ENCODE peak calls at places on chromosomes 5 and 9, in ten cellular contexts. N is CD8-positive, alpha-beta T cell; Q is colonic mucosa; U is esophagus squamous epithelium; P is OCI-LY7; L is A549; V is heart right ventricle; D is foreskin fibroblast; F is LNCaP clone FGC; X is cardiac fibroblast. M is an unnamed sample.

GRCh38 chr9:132163457-132163875 is 1.6 kb downstream of the NTNG2 start:
- DNase-seq in D (no peak), N (no peak), X (peak), F (no peak), V (no peak), Q (no peak), L (no peak), P (no peak), U (no peak), M (no peak)

GRCh38 chr9:90310523-90310879 is 332.1 kb downstream of the DIRAS2 start:
- DNase-seq in N (no peak), P (no peak), V (no peak), L (no peak), X (no peak), Q (no peak), U (no peak), F (no peak), D (no peak), M (no peak)

GRCh38 chr9:91416086-91416712 is 7.4 kb downstream of the NFIL3 start:
- DNase-seq in F (no peak), Q (no peak), X (no peak), N (no peak), U (no peak), D (no peak), L (no peak), P (no peak), V (no peak), M (no peak)

GRCh38 chr9:110076894-110077725 is 130.8 kb downstream of the C9orf152 start:
- DNase-seq in Q (no peak), F (no peak), U (no peak), L (no peak), P (no peak), D (peak), X (peak), N (no peak), V (no peak), M (no peak)

GRCh38 chr9:96187108-96187695 is 114.8 kb downstream of the HSD17B3 start:
- DNase-seq in U (no peak), Q (peak), F (no peak), L (no peak), V (no peak), X (no peak), P (no peak), D (no peak), N (no peak), M (no peak)

GRCh38 chr9:109989296-109989695 is 209.3 kb downstream of the PALM2AKAP2 start:
- DNase-seq in D (no peak), X (peak), P (no peak), L (no peak), V (no peak), N (no peak), F (no peak), Q (no peak), U (no peak), M (peak)

GRCh38 chr5:125410501-125411162 is 664.2 kb upstream of the ZNF608 start:
- DNase-seq in Q (no peak), X (peak), U (no peak), V (no peak), L (no peak), F (no peak), P (no peak), N (no peak), D (peak), M (no peak)

GRCh38 chr9:27292646-27293045 is 4.3 kb downstream of the EQTN start:
- DNase-seq in D (no peak), X (peak), F (no peak), U (no peak), V (no peak), N (no peak), L (no peak), P (no peak), Q (no peak), M (no peak)

GRCh38 chr5:171957591-171958251 is 48.7 kb downstream of the FBXW11 start:
- DNase-seq in L (no peak), P (no peak), Q (no peak), N (peak), U (no peak), X (no peak), F (no peak), D (no peak), V (no peak), M (no peak)

GRCh38 chr9:20624201-20625002 is 2.1 kb upstream of the MLLT3 start:
- DNase-seq in V (peak), N (peak), X (peak), U (no peak), P (peak), F (no peak), L (peak), Q (peak), D (peak), M (no peak)

GRCh38 chr9:37908698-37909186 is 4.8 kb upstream of the SLC25A51 start:
- DNase-seq in F (no peak), Q (peak), X (peak), P (no peak), D (peak), U (no peak), N (no peak), V (no peak), L (no peak), M (no peak)

GRCh38 chr5:131224387-131225191 is 39.3 kb upstream of the CDC42SE2 start:
- DNase-seq in F (no peak), X (no peak), N (no peak), U (no peak), L (no peak), P (no peak), Q (peak), V (peak), D (no peak), M (no peak)

GRCh38 chr5:174922955-174923354 is 198.6 kb downstream of the MSX2 start:
- DNase-seq in D (no peak), P (no peak), L (no peak), X (no peak), U (no peak), V (no peak), Q (no peak), N (no peak), F (no peak), M (no peak)

GRCh38 chr5:145818604-145819003 is 16.5 kb downstream of the PRELID2 start:
- DNase-seq in Q (no peak), L (no peak), F (no peak), P (no peak), V (no peak), N (no peak), X (no peak), U (no peak), D (no peak), M (no peak)

GRCh38 chr5:110716247-110717245 is 9.9 kb downstream of the TMEM232 start:
- DNase-seq in F (no peak), Q (no peak), L (no peak), D (no peak), X (no peak), U (no peak), N (no peak), P (no peak), V (no peak), M (no peak)

GRCh38 chr5:140632366-140633080 is 452 bp downstream of the CD14 start:
- DNase-seq in N (peak), V (peak), D (peak), Q (peak), P (no peak), X (peak), U (no peak), L (no peak), F (no peak), M (no peak)

GRCh38 chr9:35666547-35666946 is 1.6 kb upstream of the ARHGEF39 start:
- DNase-seq in U (no peak), F (no peak), X (no peak), N (no peak), P (peak), L (no peak), D (no peak), Q (no peak), V (no peak), M (no peak)

GRCh38 chr9:106753155-106753671 is 109.8 kb upstream of the ZNF462 start:
- DNase-seq in F (no peak), D (no peak), X (no peak), U (no peak), V (no peak), N (peak), Q (no peak), L (no peak), P (peak), M (no peak)

GRCh38 chr5:52491071-52491828 is 296.5 kb upstream of the ITGA1 start:
- DNase-seq in F (peak), L (no peak), Q (no peak), V (no peak), N (no peak), P (no peak), D (no peak), U (no peak), X (no peak), M (no peak)

GRCh38 chr5:56816546-56817081 is 1.3 kb downstream of the MAP3K1 start:
- DNase-seq in F (no peak), D (peak), U (no peak), N (peak), L (peak), V (peak), X (peak), P (peak), Q (peak), M (no peak)

GRCh38 chr5:582936-583635 is 29.1 kb upstream of the CEP72 start:
- DNase-seq in D (no peak), Q (no peak), N (no peak), P (no peak), V (no peak), X (no peak), L (no peak), U (no peak), F (no peak), M (no peak)

GRCh38 chr5:18465833-18466681 is 831.8 kb downstream of the TAF11L14 start:
- DNase-seq in V (no peak), U (no peak), P (peak), L (peak), N (no peak), Q (peak), D (no peak), X (peak), F (peak), M (no peak)

GRCh38 chr5:96816430-96816939 is 8.7 kb upstream of the ERAP1 start:
- DNase-seq in X (no peak), F (no peak), U (no peak), N (peak), V (no peak), L (no peak), P (peak), Q (no peak), D (no peak), M (no peak)

GRCh38 chr5:161847896-161848510 is at the start of gene GABRA1:
- DNase-seq in Q (no peak), V (no peak), F (no peak), D (no peak), N (no peak), P (no peak), U (no peak), L (no peak), X (no peak), M (no peak)

GRCh38 chr5:102271759-102272158 is 24.3 kb downstream of the SLCO4C1 start:
- DNase-seq in N (no peak), V (no peak), L (no peak), F (no peak), P (no peak), U (no peak), D (no peak), Q (no peak), X (no peak), M (no peak)

GRCh38 chr5:56457887-56458451 is 224.8 kb upstream of the ANKRD55 start:
- DNase-seq in F (no peak), P (no peak), Q (no peak), X (peak), D (no peak), N (no peak), L (no peak), U (no peak), V (no peak), M (no peak)

GRCh38 chr5:4563400-4563799 is 576.7 kb upstream of the ADAMTS16 start:
- DNase-seq in U (no peak), Q (no peak), X (no peak), N (no peak), F (peak), P (peak), D (no peak), L (no peak), V (no peak), M (no peak)

GRCh38 chr5:31987985-31988710 is 186.0 kb downstream of the GOLPH3 start:
- DNase-seq in Q (no peak), L (peak), U (no peak), X (peak), P (no peak), F (no peak), N (no peak), V (no peak), D (peak), M (peak)

GRCh38 chr9:98031935-98032334 is 24.6 kb upstream of the NANS start:
- DNase-seq in P (no peak), Q (no peak), V (no peak), F (no peak), D (peak), U (no peak), X (no peak), L (no peak), N (no peak), M (no peak)

GRCh38 chr9:129441852-129442251 is 179.0 kb downstream of the C9orf50 start:
- DNase-seq in L (no peak), X (no peak), P (no peak), F (no peak), Q (peak), N (no peak), U (no peak), D (no peak), V (no peak), M (no peak)

GRCh38 chr5:113574417-113574816 is 60.9 kb downstream of the YTHDC2 start:
- DNase-seq in F (no peak), X (peak), Q (no peak), V (no peak), D (peak), N (no peak), U (no peak), P (no peak), L (no peak), M (peak)

GRCh38 chr5:123269851-123270250 is 153.4 kb downstream of the CEP120 start:
- DNase-seq in X (no peak), N (no peak), D (no peak), Q (no peak), P (no peak), L (no peak), V (no peak), F (no peak), U (no peak), M (no peak)

GRCh38 chr5:143045062-143045461 is 274.9 kb downstream of the ARHGAP26 start:
- DNase-seq in D (no peak), V (no peak), F (no peak), L (no peak), P (no peak), U (no peak), Q (no peak), N (no peak), X (no peak), M (no peak)

GRCh38 chr5:154862766-154863165 is 4.3 kb downstream of the CNOT8 start:
- DNase-seq in U (no peak), Q (no peak), V (no peak), D (no peak), N (no peak), X (peak), F (no peak), L (no peak), P (no peak), M (no peak)

GRCh38 chr9:68825755-68826500 is 120.9 kb downstream of the PIP5K1B start:
- DNase-seq in U (no peak), N (no peak), D (no peak), P (no peak), X (no peak), L (no peak), F (no peak), V (no peak), Q (no peak), M (no peak)

GRCh38 chr5:58294598-58295298 is 165.1 kb downstream of the PLK2 start:
- DNase-seq in V (no peak), F (no peak), N (no peak), L (no peak), X (no peak), P (no peak), Q (no peak), D (peak), U (no peak), M (no peak)

DNA sequence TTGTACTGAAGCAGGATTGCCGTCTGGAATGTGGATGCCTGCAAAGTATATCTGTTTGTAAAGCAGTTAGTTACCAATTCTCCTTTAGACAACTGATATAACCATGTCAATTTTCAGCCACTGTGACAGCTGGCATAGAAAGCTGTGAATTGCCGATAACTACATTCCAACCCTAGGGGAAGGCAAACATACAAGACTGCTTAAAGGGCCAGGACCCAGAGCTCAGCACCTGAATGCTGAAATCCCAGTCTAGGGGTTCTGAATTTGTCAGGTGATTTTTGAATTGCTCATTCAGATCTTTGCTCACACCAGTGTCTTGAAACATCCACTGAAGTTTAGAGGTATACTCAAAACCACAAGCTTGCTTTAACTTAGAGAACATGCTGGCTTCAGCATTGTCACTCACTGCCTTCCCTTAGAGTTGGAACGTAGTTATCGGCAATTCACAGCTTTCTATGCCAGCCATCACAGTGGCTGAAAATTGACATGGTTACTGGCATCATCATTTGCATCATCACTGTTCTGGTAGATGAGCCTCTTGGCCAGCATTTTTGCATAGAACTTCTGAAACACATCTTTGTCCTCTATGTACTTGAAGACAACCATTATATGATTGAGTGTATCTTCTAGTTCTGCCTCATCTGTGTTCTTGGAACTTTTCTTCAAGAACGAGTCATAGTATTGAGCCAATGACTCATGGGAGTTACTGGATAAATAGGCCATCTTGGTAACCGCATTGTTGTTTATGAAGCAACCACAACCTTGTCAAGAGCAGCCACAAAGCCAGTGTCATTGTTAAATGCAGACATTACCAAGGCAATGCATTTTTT is 82.1 kb downstream of the CCDC192 start:
- DNase-seq in D (peak), N (peak), P (no peak), X (peak), U (no peak), Q (no peak), V (no peak), L (no peak), F (no peak), M (peak)
- TF ChIP-seq CTCF in D (no peak), N (no peak), P (no peak), X (no peak), U (no peak), Q (no peak), V (no peak), L (no peak), F (no peak), M (no peak)

GRCh38 chr5:138884094-138884493 is 9.0 kb upstream of the LRRTM2 start:
- DNase-seq in V (no peak), U (no peak), L (no peak), P (no peak), Q (no peak), N (no peak), D (no peak), F (no peak), X (no peak), M (no peak)

GRCh38 chr5:138878437-138879235 is 3.5 kb upstream of the LRRTM2 start:
- DNase-seq in X (no peak), F (no peak), P (no peak), D (no peak), U (no peak), V (no peak), Q (no peak), N (no peak), L (no peak), M (no peak)

DNA sequence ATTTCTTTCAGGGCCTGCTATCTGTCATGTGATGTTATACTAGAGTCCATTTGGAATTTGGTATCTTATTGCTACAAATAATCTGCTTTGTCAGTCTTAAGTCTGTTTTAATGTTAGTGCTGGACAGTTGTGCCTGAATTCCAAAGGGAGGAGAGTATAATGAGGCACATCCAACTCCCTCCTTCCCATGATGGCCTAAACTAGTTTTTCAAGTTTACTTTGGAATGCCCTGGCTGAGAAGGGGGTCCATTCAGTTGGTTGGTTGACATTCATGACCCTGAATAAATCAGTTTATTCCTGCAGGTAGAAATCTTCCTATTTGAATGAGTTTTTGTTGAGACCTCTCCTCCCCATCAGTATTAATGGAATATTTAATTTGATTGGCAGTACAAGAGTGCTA is 9.4 kb upstream of the LRRTM2 start:
- DNase-seq in D (no peak), Q (no peak), U (no peak), F (no peak), P (no peak), N (no peak), V (no peak), X (no peak), L (no peak), M (no peak)
- H3K4me3 ChIP-seq in D (no peak), Q (no peak), U (no peak), F (no peak), P (no peak), N (no peak), V (no peak), X (no peak), L (no peak), M (no peak)

DNA sequence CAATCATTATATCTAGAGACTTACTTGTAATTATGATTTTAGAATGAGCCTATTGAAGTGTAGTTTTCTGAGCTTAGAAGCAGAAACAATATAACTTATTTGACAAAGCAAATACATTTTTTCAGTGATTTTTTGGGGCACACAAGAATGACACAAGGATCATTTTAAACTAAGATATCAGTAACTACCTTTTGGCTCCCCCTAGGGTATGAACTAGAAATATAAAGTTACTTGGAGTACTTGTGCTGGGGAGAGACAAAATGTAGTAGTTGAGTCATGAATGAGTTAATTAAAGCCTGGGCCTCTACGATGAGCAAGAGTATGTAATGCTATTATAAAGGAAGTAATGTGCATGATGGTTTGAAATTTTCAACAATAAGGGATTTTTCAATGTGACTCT is 1244.1 kb upstream of the ACO1 start:
- DNase-seq in Q (no peak), P (peak), X (peak), V (no peak), U (no peak), F (no peak), L (no peak), N (no peak), D (no peak), M (no peak)
- TF ChIP-seq CTCF in Q (peak), P (peak), X (peak), V (no peak), U (no peak), F (peak), L (peak), N (no peak), D (no peak), M (no peak)

GRCh38 chr9:16197578-16198370 is 644.9 kb downstream of the CCDC171 start:
- DNase-seq in U (no peak), Q (no peak), V (no peak), P (no peak), F (no peak), D (no peak), N (no peak), L (no peak), X (no peak), M (no peak)
- H3K4me3 ChIP-seq in U (no peak), Q (no peak), V (no peak), P (no peak), F (no peak), D (no peak), N (no peak), L (no peak), X (no peak), M (no peak)